ENCODE peak calls at places on chromosomes 13 and 19, in ten cellular contexts. V is CD4-positive, CD25-positive, alpha-beta regulatory T cell; X is pons; U is amniotic epithelial cell; P is WTC11; C is pulmonary artery endothelial cell; K is HepG2; R is left ventricle myocardium inferior; A is NCI-H460; G is stimulated activated CD8-positive, alpha-beta memory T cell treated with anti-CD3 and anti-CD28 coated beads, Interleukin-2, amount 100 ng/mL, for 1 hour. O is an unnamed sample.

GRCh38 chr13:75748874-75749273 is 112.7 kb downstream of the LMO7 start:
- DNase-seq in G (no peak), C (no peak), P (no peak), R (no peak), K (no peak), X (no peak), U (no peak), V (no peak), A (no peak), O (no peak)

GRCh38 chr19:12825259-12826131 is 8.9 kb downstream of the RTBDN start:
- DNase-seq in C (no peak), A (no peak), P (peak; percentile 94), V (no peak), R (no peak), G (no peak), X (no peak), K (no peak), U (peak; percentile 47), O (no peak)

GRCh38 chr19:38303517-38304351 is at the start of gene C19orf33:
- DNase-seq in G (no peak), C (no peak), X (no peak), R (peak; percentile 32), A (peak; percentile 78), U (peak; percentile 9), V (no peak), K (no peak), P (peak; percentile 71), O (no peak)

GRCh38 chr13:52104624-52105023 is 24.2 kb downstream of the NEK5 start:
- DNase-seq in P (no peak), K (peak; percentile 78), X (no peak), R (no peak), A (peak; percentile 22), G (no peak), C (no peak), U (peak; percentile 15), V (no peak), O (no peak)

GRCh38 chr13:79810671-79811070 is 329.7 kb downstream of the NDFIP2 start:
- DNase-seq in R (no peak), V (no peak), X (no peak), P (no peak), G (no peak), A (no peak), K (no peak), C (peak; percentile 43), U (peak; percentile 64), O (no peak)

GRCh38 chr19:8022275-8022674 is 16.8 kb upstream of the ELAVL1 start:
- DNase-seq in K (no peak), P (no peak), C (no peak), X (no peak), A (no peak), V (no peak), U (no peak), R (no peak), G (no peak), O (no peak)

GRCh38 chr13:113860579-113861432 is 3.1 kb downstream of the GAS6 start:
- DNase-seq in R (no peak), K (no peak), X (no peak), P (peak; percentile 80), V (no peak), U (peak; percentile 90), C (no peak), G (no peak), A (no peak), O (no peak)

GRCh38 chr19:7257148-7258041 is 36.8 kb downstream of the INSR start:
- DNase-seq in U (peak; percentile 58), V (no peak), C (peak; percentile 39), A (no peak), X (no peak), G (no peak), R (no peak), P (no peak), K (peak; percentile 68), O (no peak)

GRCh38 chr19:55347442-55348009 is 7.0 kb downstream of the COX6B2 start:
- DNase-seq in G (no peak), X (no peak), K (no peak), C (no peak), P (no peak), A (no peak), V (no peak), U (no peak), R (no peak), O (no peak)

GRCh38 chr19:13712767-13713201 is 51.5 kb upstream of the MRI1 start:
- DNase-seq in V (no peak), R (peak; percentile 18), A (no peak), G (no peak), U (no peak), X (no peak), P (no peak), C (no peak), K (no peak), O (no peak)

GRCh38 chr19:39934584-39935233 is at the start of gene FCGBP:
- DNase-seq in G (no peak), P (no peak), A (no peak), R (no peak), V (no peak), U (no peak), C (no peak), K (no peak), X (no peak), O (no peak)

GRCh38 chr19:36574762-36575161 is 1.7 kb upstream of the ZNF529 start:
- DNase-seq in P (no peak), U (peak; percentile 5), R (no peak), A (no peak), X (no peak), G (no peak), V (no peak), K (no peak), C (no peak), O (no peak)

GRCh38 chr13:74006666-74007065 is 127.5 kb downstream of the KLF12 start:
- DNase-seq in V (no peak), G (no peak), C (no peak), P (no peak), R (no peak), X (no peak), K (no peak), A (no peak), U (no peak), O (no peak)

GRCh38 chr13:49629947-49630346 is 1.6 kb downstream of the ARL11 start:
- DNase-seq in R (no peak), P (no peak), A (no peak), G (no peak), K (no peak), V (no peak), U (peak; percentile 39), C (peak; percentile 46), X (no peak), O (no peak)

GRCh38 chr13:49457221-49457620 is 13.1 kb downstream of the SETDB2 start:
- DNase-seq in C (no peak), P (no peak), R (no peak), X (no peak), A (no peak), G (no peak), K (no peak), V (no peak), U (peak; percentile 24), O (no peak)

GRCh38 chr19:3785464-3785937 is 680 bp downstream of the MATK start:
- DNase-seq in V (no peak), R (no peak), C (no peak), G (no peak), X (no peak), K (no peak), P (no peak), A (no peak), U (no peak), O (no peak)

GRCh38 chr19:17237747-17238706 is 7.7 kb downstream of the NR2F6 start:
- DNase-seq in U (no peak), C (no peak), X (no peak), K (no peak), A (no peak), V (no peak), G (no peak), P (no peak), R (no peak), O (no peak)

GRCh38 chr19:51479531-51480331 is 1.4 kb downstream of the CEACAM18 start:
- DNase-seq in C (no peak), V (no peak), R (no peak), A (no peak), P (no peak), U (no peak), G (no peak), K (no peak), X (no peak), O (no peak)

GRCh38 chr13:112603641-112604220 is 15.8 kb upstream of the TUBGCP3 start:
- DNase-seq in A (no peak), G (no peak), V (no peak), X (no peak), U (peak; percentile 32), R (no peak), K (no peak), C (no peak), P (no peak), O (no peak)

GRCh38 chr19:35224681-35225604 is 3.6 kb downstream of the FAM187B start:
- DNase-seq in C (no peak), R (no peak), P (peak; percentile 70), G (no peak), K (no peak), X (no peak), U (no peak), V (no peak), A (no peak), O (no peak)

GRCh38 chr13:95192998-95193397 is 108.3 kb downstream of the ABCC4 start:
- DNase-seq in U (no peak), C (no peak), G (no peak), P (no peak), R (no peak), K (no peak), V (no peak), X (no peak), A (no peak), O (no peak)